ENCODE peak calls at places on chromosomes 1 and 21, in nine cellular contexts. A is coronary artery; I is colonic mucosa; B is fibroblast of lung; E is prostate gland; D is neural progenitor cell; G is CD8-positive, alpha-beta T cell; Z is right atrium auricular region; S is RWPE2. X is an unnamed sample.

GRCh38 chr1:225962440-225962975 is 21.5 kb upstream of the LEFTY2 start:
- DNase-seq in I (peak), E (no peak), S (no peak), D (peak), G (peak), A (no peak), B (no peak), Z (no peak), X (no peak)

GRCh38 chr1:155499953-155500621 is 62.5 kb downstream of the ASH1L start:
- DNase-seq in D (no peak), Z (no peak), I (peak), B (peak), G (no peak), S (no peak), A (no peak), E (peak), X (no peak)

GRCh38 chr1:24481843-24482610 is 20.6 kb upstream of the RCAN3 start:
- DNase-seq in Z (no peak), D (no peak), A (no peak), S (no peak), G (peak), B (no peak), E (no peak), I (no peak), X (no peak)

GRCh38 chr1:56285554-56286402 is 293.6 kb downstream of the PLPP3 start:
- DNase-seq in D (no peak), S (no peak), A (no peak), G (no peak), Z (no peak), E (no peak), B (peak), I (no peak), X (peak)

GRCh38 chr21:41613421-41613998 is 105.6 kb upstream of the TMPRSS2 start:
- DNase-seq in D (no peak), S (no peak), Z (no peak), B (peak), A (no peak), I (no peak), E (no peak), G (no peak), X (no peak)

GRCh38 chr1:171081220-171081993 is 9.3 kb upstream of the FMO3 start:
- DNase-seq in G (no peak), Z (no peak), E (no peak), D (peak), I (no peak), A (no peak), B (peak), S (no peak), X (peak)

GRCh38 chr1:220990417-220991337 is 111.4 kb downstream of the HLX start:
- DNase-seq in D (no peak), G (no peak), S (no peak), I (no peak), A (no peak), Z (no peak), E (no peak), B (peak), X (peak)

GRCh38 chr1:179447489-179447888 is 81.7 kb downstream of the AXDND1 start:
- DNase-seq in G (no peak), E (no peak), S (no peak), Z (no peak), A (no peak), B (no peak), D (peak), I (peak), X (no peak)

GRCh38 chr1:160834945-160835565 is 27.6 kb downstream of the CD244 start:
- DNase-seq in B (peak), D (peak), I (no peak), A (peak), G (peak), S (no peak), Z (no peak), E (peak), X (peak)

GRCh38 chr1:9715536-9716226 is 64.2 kb downstream of the PIK3CD start:
- DNase-seq in Z (no peak), D (no peak), S (no peak), B (no peak), E (no peak), A (no peak), G (peak), I (no peak), X (no peak)

GRCh38 chr1:188043536-188044245 is 1214.9 kb downstream of the PLA2G4A start:
- DNase-seq in A (no peak), Z (no peak), E (no peak), G (no peak), I (no peak), B (no peak), S (no peak), D (no peak), X (no peak)

GRCh38 chr1:216904457-216904856 is 181.2 kb upstream of the ESRRG start:
- DNase-seq in Z (no peak), I (no peak), A (no peak), G (no peak), B (peak), E (peak), S (no peak), D (no peak), X (no peak)

GRCh38 chr1:165637427-165637826 is 6.4 kb downstream of the MGST3 start:
- DNase-seq in E (no peak), G (no peak), Z (no peak), S (no peak), D (no peak), B (peak), A (no peak), I (peak), X (no peak)

GRCh38 chr1:202049129-202049528 is 38.7 kb downstream of the ELF3 start:
- DNase-seq in E (no peak), G (no peak), S (no peak), B (no peak), A (no peak), D (no peak), I (peak), Z (no peak), X (no peak)

GRCh38 chr21:39114871-39115658 is 68.2 kb downstream of the PSMG1 start:
- DNase-seq in I (no peak), E (no peak), S (no peak), A (no peak), D (no peak), B (peak), Z (no peak), G (no peak), X (peak)

GRCh38 chr1:163712321-163712720 is 390.6 kb downstream of the NUF2 start:
- DNase-seq in D (no peak), B (no peak), S (no peak), Z (no peak), I (no peak), A (no peak), E (no peak), G (no peak), X (no peak)

GRCh38 chr21:44815225-44815624 is 2.6 kb downstream of the SUMO3 start:
- DNase-seq in E (no peak), Z (no peak), A (no peak), B (no peak), S (no peak), D (no peak), I (no peak), G (no peak), X (no peak)

GRCh38 chr1:3439346-3439745 is 15.1 kb upstream of the ARHGEF16 start:
- DNase-seq in E (no peak), S (no peak), A (no peak), G (no peak), Z (no peak), B (no peak), I (no peak), D (no peak), X (no peak)

GRCh38 chr1:3441449-3441848 is 13.0 kb upstream of the ARHGEF16 start:
- DNase-seq in D (no peak), S (no peak), E (no peak), I (no peak), B (no peak), A (no peak), G (no peak), Z (no peak), X (no peak)

GRCh38 chr1:3440711-3441389 is 13.6 kb upstream of the ARHGEF16 start:
- DNase-seq in B (no peak), I (no peak), E (no peak), D (no peak), G (no peak), A (no peak), Z (no peak), S (no peak), X (no peak)

GRCh38 chr1:3438661-3439180 is 15.7 kb upstream of the ARHGEF16 start:
- DNase-seq in I (no peak), D (no peak), Z (no peak), A (no peak), B (no peak), E (no peak), G (no peak), S (no peak), X (no peak)

GRCh38 chr1:3440282-3440681 is 14.2 kb upstream of the ARHGEF16 start:
- DNase-seq in A (no peak), G (no peak), E (no peak), S (no peak), Z (no peak), D (no peak), I (no peak), B (no peak), X (no peak)
- H3K27ac ChIP-seq in A (no peak), G (no peak), E (no peak), S (no peak), Z (no peak), D (no peak), I (no peak), B (no peak), X (no peak)

GRCh38 chr21:26845066-26845749 is at the start of gene ADAMTS1:
- DNase-seq in I (peak), A (peak), D (peak), B (peak), Z (peak), G (no peak), E (peak), S (peak), X (peak)
- H3K27ac ChIP-seq in I (peak), A (peak), D (peak), B (peak), Z (peak), G (no peak), E (peak), S (no peak), X (peak)

DNA sequence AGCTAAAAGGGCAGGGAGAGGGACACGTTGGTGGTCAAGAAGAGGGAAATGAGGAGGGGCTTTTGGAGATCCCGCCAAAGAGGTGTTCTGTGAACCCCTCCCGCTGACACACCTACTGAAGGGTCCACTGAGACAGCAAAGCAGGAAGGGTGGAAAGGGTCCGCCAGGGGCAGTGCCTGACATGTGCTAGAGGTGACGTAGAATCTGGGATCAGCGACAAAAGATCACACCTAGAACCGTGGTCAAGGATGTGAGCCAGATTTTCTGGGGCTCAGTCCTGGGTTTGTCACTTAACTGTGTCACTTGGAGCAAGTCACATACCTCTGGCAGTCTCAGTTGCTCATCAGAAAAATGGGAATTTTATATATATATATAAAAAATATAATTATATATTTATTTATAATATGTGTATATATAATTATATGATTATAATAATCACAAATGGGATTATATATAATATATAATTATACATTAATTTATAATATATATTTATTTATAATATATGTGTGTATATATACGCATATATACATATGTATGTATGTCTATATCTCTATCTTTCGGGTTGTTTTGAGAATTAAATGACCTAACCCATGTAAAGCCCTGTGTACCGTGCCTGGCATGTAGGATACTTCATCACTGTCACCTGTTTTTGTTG is 34.9 kb upstream of the ATP5PO start:
- DNase-seq in I (no peak), S (no peak), A (no peak), E (no peak), B (no peak), D (no peak), G (no peak), Z (no peak), X (no peak)
- H3K27ac ChIP-seq in I (no peak), S (no peak), A (no peak), E (no peak), B (no peak), D (no peak), G (peak), Z (no peak), X (no peak)

GRCh38 chr1:41666991-41667631 is 182.6 kb upstream of the EDN2 start:
- DNase-seq in A (no peak), S (no peak), D (peak), G (peak), B (peak), E (peak), I (no peak), Z (no peak), X (no peak)

GRCh38 chr1:41668967-41669366 is 184.5 kb upstream of the EDN2 start:
- DNase-seq in B (no peak), Z (no peak), G (no peak), S (no peak), I (no peak), E (no peak), D (no peak), A (no peak), X (no peak)

GRCh38 chr1:41663671-41664400 is 179.4 kb upstream of the EDN2 start:
- DNase-seq in G (no peak), I (no peak), B (no peak), E (no peak), A (no peak), S (no peak), Z (no peak), D (no peak), X (no peak)

GRCh38 chr1:41664861-41665640 is 180.6 kb upstream of the EDN2 start:
- DNase-seq in E (peak), I (no peak), Z (peak), B (peak), S (no peak), A (no peak), G (no peak), D (no peak), X (peak)

DNA sequence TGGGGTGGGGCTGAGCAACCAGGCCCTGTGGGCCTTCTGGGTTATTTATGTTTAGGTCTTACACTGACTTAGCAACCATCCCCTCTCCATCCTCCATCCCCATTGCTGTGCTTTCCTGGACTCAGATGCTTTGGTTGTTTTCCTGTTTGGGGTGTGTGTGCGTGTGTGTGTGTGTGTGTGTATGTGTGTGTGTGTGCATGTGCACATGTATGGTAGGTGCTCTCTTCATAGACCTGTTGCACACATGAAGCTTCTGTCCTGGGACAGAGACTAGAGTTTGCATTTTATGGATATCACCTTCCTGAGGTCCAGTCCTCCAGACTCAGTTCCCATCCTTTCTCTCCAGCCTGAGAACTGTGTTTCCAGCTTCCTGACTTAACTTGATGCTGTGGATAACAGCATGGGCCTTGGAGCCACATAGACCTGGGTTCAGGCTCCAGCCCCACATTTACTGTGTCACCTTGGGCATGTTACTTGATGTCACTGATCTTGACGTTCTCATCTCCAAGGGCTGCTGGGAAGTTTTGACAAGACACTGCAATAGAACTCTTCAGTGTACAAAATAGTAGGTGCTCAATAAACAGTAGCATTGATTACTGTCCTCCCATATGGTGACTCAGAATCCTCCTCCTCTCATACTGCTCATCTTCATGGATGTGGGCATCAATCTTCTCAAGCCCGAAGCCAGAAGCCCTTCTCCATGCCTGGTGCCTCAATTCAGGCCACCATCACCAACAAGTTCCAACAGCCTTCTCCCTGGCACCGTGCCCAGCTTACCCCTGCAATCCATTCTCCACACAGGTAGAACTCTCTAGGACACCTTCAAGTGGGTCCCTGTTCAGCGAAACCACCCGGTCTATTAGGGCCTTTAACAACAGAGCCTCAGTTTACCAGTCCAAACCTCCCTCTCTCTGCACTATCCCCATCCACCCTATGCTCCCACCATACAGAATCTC is 181.8 kb upstream of the EDN2 start:
- DNase-seq in Z (no peak), D (no peak), S (no peak), G (no peak), E (no peak), I (no peak), A (no peak), B (no peak), X (no peak)
- H3K27ac ChIP-seq in Z (no peak), D (no peak), S (peak), G (no peak), E (no peak), I (no peak), A (no peak), B (no peak), X (no peak)

GRCh38 chr1:151790940-151791651 is 796 bp upstream of the TDRKH start:
- DNase-seq in D (peak), G (no peak), B (peak), S (no peak), I (peak), E (no peak), A (no peak), Z (no peak), X (peak)

GRCh38 chr1:151787689-151788088 is 2.6 kb downstream of the TDRKH start:
- DNase-seq in I (no peak), G (no peak), S (no peak), A (no peak), E (no peak), Z (no peak), D (no peak), B (no peak), X (no peak)

GRCh38 chr1:151790071-151790939 is at the start of gene TDRKH:
- DNase-seq in A (peak), I (peak), D (peak), Z (peak), B (peak), S (peak), G (peak), E (peak), X (peak)
- H3K27ac ChIP-seq in A (peak), I (peak), D (no peak), Z (peak), B (no peak), S (peak), G (peak), E (peak), X (no peak)